ENCODE peak calls at places on chromosomes 4 and X, in four cellular contexts. One of them, this sample, is unnamed.

GRCh38 chr4:1170156-1170804 is 2.1 kb downstream of the SPON2 start:
- DNase-seq in posterior cingulate gyrus: no peak
- DNase-seq in Peyer's patch: no peak
- DNase-seq in GM23248: no peak
- DNase-seq in this sample: no peak

GRCh38 chr4:22264261-22264660 is 251.6 kb downstream of the ADGRA3 start:
- DNase-seq in posterior cingulate gyrus: no peak
- DNase-seq in GM23248: no peak
- DNase-seq in Peyer's patch: no peak
- DNase-seq in this sample: no peak

GRCh38 chr4:5710065-5710961 is 688 bp upstream of the EVC start:
- DNase-seq in posterior cingulate gyrus: no peak
- DNase-seq in GM23248: peak; percentile 69
- DNase-seq in Peyer's patch: no peak
- DNase-seq in this sample: peak; percentile 59

GRCh38 chr4:114400531-114400930 is 198.1 kb upstream of the UGT8 start:
- DNase-seq in posterior cingulate gyrus: no peak
- DNase-seq in GM23248: peak; percentile 39
- DNase-seq in Peyer's patch: no peak
- DNase-seq in this sample: no peak

GRCh38 chrX:56803849-56804681 is 75.0 kb downstream of the NBDY start:
- DNase-seq in Peyer's patch: peak; percentile 2
- DNase-seq in posterior cingulate gyrus: no peak
- DNase-seq in GM23248: peak; percentile 56
- DNase-seq in this sample: no peak

GRCh38 chr4:186105721-186106335 is 1.3 kb downstream of the FAM149A start:
- DNase-seq in GM23248: no peak
- DNase-seq in Peyer's patch: no peak
- DNase-seq in posterior cingulate gyrus: no peak
- DNase-seq in this sample: no peak

GRCh38 chr4:21476753-21477152 is 471.8 kb downstream of the KCNIP4 start:
- DNase-seq in posterior cingulate gyrus: no peak
- DNase-seq in GM23248: peak; percentile 19
- DNase-seq in Peyer's patch: no peak
- DNase-seq in this sample: peak; percentile 40

GRCh38 chr4:169383724-169384123 is 113.0 kb upstream of the SH3RF1 start:
- DNase-seq in GM23248: peak; percentile 92
- DNase-seq in Peyer's patch: no peak
- DNase-seq in posterior cingulate gyrus: no peak
- DNase-seq in this sample: no peak

GRCh38 chrX:153662266-153662665 is 11.3 kb downstream of the PNCK start:
- DNase-seq in Peyer's patch: peak; percentile 77
- DNase-seq in GM23248: peak; percentile 36
- DNase-seq in posterior cingulate gyrus: peak; percentile 21
- DNase-seq in this sample: no peak

GRCh38 chr4:42519803-42520417 is 122.6 kb downstream of the SHISA3 start:
- DNase-seq in Peyer's patch: no peak
- DNase-seq in GM23248: peak; percentile 59
- DNase-seq in posterior cingulate gyrus: peak; percentile 32
- DNase-seq in this sample: peak; percentile 30

GRCh38 chr4:68906238-68907137 is 45.1 kb downstream of the UGT2A3 start:
- DNase-seq in GM23248: no peak
- DNase-seq in Peyer's patch: no peak
- DNase-seq in posterior cingulate gyrus: no peak
- DNase-seq in this sample: no peak

GRCh38 chrX:136742721-136743379 is 37.9 kb downstream of the ARHGEF6 start:
- DNase-seq in Peyer's patch: no peak
- DNase-seq in GM23248: no peak
- DNase-seq in posterior cingulate gyrus: no peak
- DNase-seq in this sample: no peak

GRCh38 chrX:103063191-103063845 is 653 bp downstream of the BEX1 start:
- DNase-seq in GM23248: peak; percentile 60
- DNase-seq in Peyer's patch: no peak
- DNase-seq in posterior cingulate gyrus: no peak
- DNase-seq in this sample: peak; percentile 69

GRCh38 chr4:88352062-88352461 is 26.6 kb upstream of the HERC6 start:
- DNase-seq in posterior cingulate gyrus: no peak
- DNase-seq in Peyer's patch: no peak
- DNase-seq in GM23248: peak; percentile 76
- DNase-seq in this sample: no peak

GRCh38 chr4:80484707-80485106 is 149.2 kb downstream of the CFAP299 start:
- DNase-seq in Peyer's patch: no peak
- DNase-seq in posterior cingulate gyrus: no peak
- DNase-seq in GM23248: peak; percentile 22
- DNase-seq in this sample: no peak

GRCh38 chr4:3046623-3047022 is 27.7 kb downstream of the HTT-AS start:
- DNase-seq in Peyer's patch: no peak
- DNase-seq in GM23248: no peak
- DNase-seq in posterior cingulate gyrus: no peak
- DNase-seq in this sample: no peak

GRCh38 chrX:24023972-24024664 is 2.9 kb downstream of the KLHL15 start:
- DNase-seq in posterior cingulate gyrus: no peak
- DNase-seq in Peyer's patch: no peak
- DNase-seq in GM23248: peak; percentile 52
- DNase-seq in this sample: no peak